ENCODE peak calls at places on chromosome 10, in six cellular contexts. I, F, U, N, A and D are unnamed samples.

GRCh38 chr10:93369588-93370164 is 112.5 kb downstream of the MYOF start:
- DNase-seq in U (no peak), A (no peak), F (no peak), N (no peak), I (no peak), D (no peak)

GRCh38 chr10:89981891-89982290 is 280.5 kb downstream of the KIF20B start:
- DNase-seq in F (no peak), U (no peak), I (peak; percentile 3), N (no peak), A (no peak), D (peak; percentile 33)

GRCh38 chr10:86007171-86007570 is 359.4 kb downstream of the GRID1 start:
- DNase-seq in I (no peak), A (no peak), U (no peak), F (no peak), N (no peak), D (no peak)

GRCh38 chr10:1736972-1737221 is 428 bp downstream of the ADARB2 start:
- DNase-seq in U (no peak), A (no peak), F (no peak), I (no peak), N (no peak), D (no peak)

GRCh38 chr10:63388421-63389031 is 77.3 kb downstream of the JMJD1C start:
- DNase-seq in A (peak; percentile 6), N (no peak), I (no peak), U (no peak), F (no peak), D (peak; percentile 35)

GRCh38 chr10:69512901-69513300 is 60.3 kb downstream of the NEUROG3 start:
- DNase-seq in N (no peak), A (no peak), I (no peak), F (no peak), U (no peak), D (no peak)

GRCh38 chr10:104340099-104340594 is 1.9 kb upstream of the ITPRIP start:
- DNase-seq in N (no peak), F (peak; percentile 78), U (no peak), I (no peak), A (no peak), D (no peak)

GRCh38 chr10:35643976-35644799 is 2.1 kb upstream of the FZD8 start:
- DNase-seq in N (peak; percentile 44), I (no peak), A (no peak), F (no peak), U (no peak), D (no peak)

GRCh38 chr10:95601116-95601719 is 40.0 kb upstream of the SORBS1 start:
- DNase-seq in U (peak; percentile 61), N (peak; percentile 92), A (peak; percentile 84), I (peak; percentile 69), F (peak; percentile 89), D (peak; percentile 87)

GRCh38 chr10:119235381-119235780 is 28.0 kb downstream of the GRK5 start:
- DNase-seq in A (peak; percentile 44), F (no peak), I (no peak), U (no peak), N (no peak), D (no peak)

GRCh38 chr10:536371-536925 is 153.0 kb downstream of the DIP2C start:
- DNase-seq in F (no peak), I (no peak), N (no peak), U (no peak), A (peak; percentile 71), D (no peak)

GRCh38 chr10:48839809-48840679 is 99.6 kb downstream of the LRRC18 start:
- DNase-seq in I (no peak), A (no peak), U (no peak), N (no peak), F (no peak), D (no peak)

GRCh38 chr10:99329891-99330674 is 927 bp downstream of the CNNM1 start:
- DNase-seq in N (peak; percentile 66), F (peak; percentile 51), U (peak; percentile 88), A (peak; percentile 4), I (no peak), D (no peak)

GRCh38 chr10:5090551-5090950 is 3.7 kb upstream of the AKR1C3 start:
- DNase-seq in A (no peak), I (no peak), N (no peak), F (no peak), U (no peak), D (no peak)

GRCh38 chr10:79310911-79311573 is 36.2 kb upstream of the PPIF start:
- DNase-seq in U (peak; percentile 80), A (no peak), N (peak; percentile 37), F (no peak), I (no peak), D (no peak)

GRCh38 chr10:77346031-77346430 is 291.6 kb downstream of the KCNMA1 start:
- DNase-seq in A (no peak), U (no peak), I (no peak), N (no peak), F (no peak), D (no peak)

DNA sequence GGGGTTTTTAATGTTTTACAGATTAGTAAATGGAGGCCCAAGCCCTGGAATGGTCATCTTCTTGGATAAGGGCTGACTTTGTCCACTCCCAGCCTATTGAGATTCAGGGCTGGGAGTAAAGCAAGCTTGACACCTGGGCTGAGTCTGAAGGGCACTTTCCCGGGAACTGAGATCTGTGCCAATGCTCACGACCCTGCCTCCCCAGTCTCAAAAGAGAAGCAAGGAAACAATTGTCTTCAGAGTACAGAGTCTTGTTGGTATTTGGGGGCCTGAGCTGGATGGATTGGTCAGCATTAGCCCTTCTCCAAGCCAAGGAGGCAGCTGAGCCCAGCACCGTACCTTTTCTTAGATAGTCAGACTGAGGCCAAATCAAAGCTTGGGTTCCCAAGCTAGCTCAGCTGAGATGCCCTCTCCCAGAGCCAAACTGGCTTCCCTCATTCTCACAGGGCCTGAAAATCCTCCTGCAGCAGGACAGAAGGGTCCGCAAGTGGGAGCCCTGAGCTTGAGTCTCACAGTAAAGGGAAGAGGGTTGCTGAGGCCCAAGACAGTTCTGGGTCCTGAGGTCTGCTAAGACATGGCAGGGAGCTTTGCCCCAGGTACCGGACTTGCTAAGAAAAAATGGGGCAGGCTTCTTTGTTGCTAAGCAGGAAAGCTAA is 3.7 kb downstream of the DDIT4 start:
- DNase-seq in U (no peak), F (peak; percentile 73), I (peak; percentile 24), A (peak; percentile 29), N (no peak), D (no peak)
- H3K4me3 ChIP-seq in U (no peak overlapping the region), F (no peak overlapping the region), I (no peak overlapping the region), A (no peak overlapping the region), N (no peak overlapping the region), D (no peak overlapping the region)

GRCh38 chr10:61973923-61974322 is 72.4 kb downstream of the ARID5B start:
- DNase-seq in N (no peak), U (no peak), A (no peak), I (no peak), F (no peak), D (no peak)

GRCh38 chr10:61973169-61973568 is 71.7 kb downstream of the ARID5B start:
- DNase-seq in I (no peak), N (no peak), F (no peak), U (no peak), A (no peak), D (no peak)

GRCh38 chr10:61978965-61979364 is 77.5 kb downstream of the ARID5B start:
- DNase-seq in U (no peak), N (no peak), F (peak; percentile 29), I (no peak), A (no peak), D (no peak)

GRCh38 chr10:61974611-61975010 is 73.1 kb downstream of the ARID5B start:
- DNase-seq in I (peak; percentile 65), A (peak; percentile 75), N (no peak), F (peak; percentile 46), U (no peak), D (peak; percentile 29)

DNA sequence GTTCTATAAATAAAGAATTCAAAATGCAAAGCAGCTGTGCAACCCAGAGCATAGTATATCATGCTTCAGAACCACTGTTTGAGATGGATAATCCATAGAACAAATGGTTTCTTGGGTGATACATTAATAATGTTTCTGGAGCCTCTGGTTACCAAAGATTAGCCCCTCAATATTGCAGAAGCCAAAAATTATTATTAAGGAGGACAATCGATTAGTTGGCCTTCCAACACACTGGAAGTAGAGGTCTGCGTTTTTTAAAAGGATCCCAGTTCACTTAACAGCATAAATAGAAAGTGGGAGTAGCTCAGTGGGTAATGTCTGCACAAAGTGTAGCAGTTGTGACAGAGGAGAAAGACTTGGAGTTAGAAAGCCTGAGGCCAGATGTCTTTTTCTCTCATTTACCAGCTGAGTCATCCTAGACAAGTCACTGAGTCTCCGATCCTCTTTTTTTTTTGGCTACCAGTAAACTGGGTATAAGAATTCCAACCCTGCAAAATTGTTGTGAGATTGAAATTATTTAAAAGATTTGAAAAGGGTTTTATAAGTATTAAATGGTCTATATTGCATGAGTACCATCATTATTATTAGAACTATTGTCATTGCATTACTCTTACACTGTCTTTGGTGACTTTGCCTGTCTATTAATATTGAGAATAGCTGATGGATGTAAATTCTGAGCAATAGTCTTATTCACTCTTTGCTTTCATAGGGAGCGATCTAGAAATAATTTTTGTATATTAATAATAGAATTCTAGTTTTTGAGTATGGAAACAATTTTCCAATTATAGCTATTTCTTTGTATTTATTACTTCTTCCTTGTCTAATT is 73.8 kb downstream of the ARID5B start:
- DNase-seq in U (no peak), I (peak; percentile 72), A (peak; percentile 88), N (no peak), F (no peak), D (no peak)
- H3K4me3 ChIP-seq in U (no peak overlapping the region), I (no peak overlapping the region), A (no peak overlapping the region), N (no peak overlapping the region), F (no peak overlapping the region), D (no peak overlapping the region)

GRCh38 chr10:11631890-11632587 is 20.6 kb upstream of the USP6NL start:
- DNase-seq in F (no peak), I (no peak), N (no peak), U (no peak), A (no peak), D (no peak)
- H3K4me3 ChIP-seq in F (no peak overlapping the region), I (no peak overlapping the region), N (no peak overlapping the region), U (no peak overlapping the region), A (no peak overlapping the region), D (no peak overlapping the region)

GRCh38 chr10:120943542-120943941 is 92.4 kb downstream of the WDR11 start:
- DNase-seq in F (no peak), I (no peak), U (no peak), A (no peak), N (peak; percentile 16), D (no peak)
- H3K4me3 ChIP-seq in F (no peak overlapping the region), I (no peak overlapping the region), U (no peak overlapping the region), A (no peak overlapping the region), N (no peak overlapping the region), D (no peak overlapping the region)

DNA sequence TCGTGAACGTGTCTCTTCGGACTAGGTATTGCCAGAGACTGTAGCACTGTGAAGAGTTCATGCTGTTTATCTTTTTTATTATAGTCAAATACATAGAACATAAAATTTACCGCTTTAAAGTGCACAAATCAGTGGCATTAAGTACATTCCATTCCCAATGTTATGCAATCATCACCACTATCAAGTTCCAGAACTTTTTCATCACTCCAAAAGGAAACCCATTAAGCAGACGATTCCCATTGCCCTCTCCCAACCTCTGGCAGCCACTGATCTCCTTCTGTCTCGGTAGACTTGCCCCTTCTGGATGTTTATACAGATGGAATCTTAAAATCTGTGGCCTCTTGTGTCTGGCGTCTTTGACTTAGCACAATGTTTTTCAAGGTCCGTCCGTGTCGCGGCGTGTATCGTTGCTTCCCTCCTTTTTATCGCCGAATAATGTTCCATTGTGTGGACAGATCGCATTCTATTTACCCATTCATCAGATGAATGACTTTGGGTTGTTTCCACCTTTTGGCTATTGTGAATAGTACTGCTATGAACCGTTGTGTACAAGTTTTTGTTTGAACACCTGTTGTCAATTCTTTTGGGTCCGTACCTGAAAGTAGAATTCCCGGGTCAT is 2.7 kb downstream of the PROSER2 start:
- DNase-seq in I (no peak), A (no peak), N (no peak), F (no peak), U (no peak), D (no peak)
- H3K4me3 ChIP-seq in I (no peak overlapping the region), A (no peak overlapping the region), N (no peak overlapping the region), F (no peak overlapping the region), U (peak overlapping the region; percentile 94), D (no peak overlapping the region)